ENCODE peak calls at places on chromosomes 6 and 20, in four cellular contexts. Z is CD4-positive, alpha-beta T cell; N is GM13977; W is AG10803. G is an unnamed sample.

GRCh38 chr6:47061631-47062300 is 19.6 kb upstream of the ADGRF1 start:
- DNase-seq in W (peak; percentile 27), Z (no peak), N (no peak), G (no peak)

GRCh38 chr20:51668515-51668914 is 99.7 kb downstream of the ATP9A start:
- DNase-seq in N (no peak), Z (no peak), W (no peak), G (no peak)

GRCh38 chr6:49030621-49031020 is 432.4 kb downstream of the MMUT start:
- DNase-seq in Z (no peak), N (no peak), W (no peak), G (no peak)

GRCh38 chr6:3568396-3569082 is 111.7 kb upstream of the SLC22A23 start:
- DNase-seq in N (no peak), W (no peak), Z (no peak), G (no peak)

GRCh38 chr6:137341721-137342195 is 122.6 kb upstream of the IFNGR1 start:
- DNase-seq in W (peak; percentile 95), N (peak; percentile 44), Z (peak; percentile 35), G (no peak)

GRCh38 chr20:49916146-49917002 is 1.0 kb upstream of the SPATA2 start:
- DNase-seq in N (peak; percentile 56), Z (no peak), W (peak; percentile 25), G (no peak)

GRCh38 chr6:54958446-54958845 is 111.9 kb downstream of the FAM83B start:
- DNase-seq in W (no peak), Z (no peak), N (no peak), G (no peak)

GRCh38 chr6:107931894-107932293 is 26.1 kb downstream of the SEC63 start:
- DNase-seq in Z (no peak), N (no peak), W (no peak), G (no peak)

GRCh38 chr6:115612216-115612615 is 448.5 kb downstream of the FRK start:
- DNase-seq in W (no peak), N (no peak), Z (no peak), G (no peak)

DNA sequence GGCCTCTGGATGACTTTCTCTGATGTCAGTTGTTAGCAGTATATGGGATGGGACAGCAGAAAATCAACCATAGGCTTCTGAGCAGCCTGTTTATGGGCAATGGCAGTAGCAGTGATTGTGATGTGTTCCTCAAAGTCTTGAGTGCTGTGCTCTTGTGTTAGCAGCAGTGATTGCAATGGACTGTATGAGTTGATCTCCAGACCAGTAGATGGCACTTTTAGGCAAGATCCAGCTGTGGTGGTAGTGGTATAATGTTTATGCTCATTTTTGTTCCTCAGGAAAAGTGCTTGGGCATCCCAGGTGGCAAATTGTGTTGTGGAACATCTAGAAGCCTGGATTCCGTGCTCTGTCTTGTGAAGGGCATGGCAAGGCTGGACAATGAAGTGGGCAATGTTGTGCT is 181.6 kb upstream of the SYNCRIP start:
- DNase-seq in Z (no peak), N (no peak), W (no peak), G (no peak)
- TF ChIP-seq CTCF in Z (no peak), N (no peak), W (no peak), G (no peak)

GRCh38 chr6:621916-622315 is 35.0 kb downstream of the HUS1B start:
- DNase-seq in Z (no peak), W (no peak), N (no peak), G (no peak)

GRCh38 chr6:622462-622861 is 34.4 kb downstream of the HUS1B start:
- DNase-seq in W (no peak), Z (no peak), N (no peak), G (no peak)

GRCh38 chr6:628772-629171 is 28.1 kb downstream of the HUS1B start:
- DNase-seq in W (no peak), N (peak; percentile 39), Z (no peak), G (no peak)

GRCh38 chr6:626236-626635 is 30.7 kb downstream of the HUS1B start:
- DNase-seq in Z (no peak), N (no peak), W (no peak), G (no peak)

DNA sequence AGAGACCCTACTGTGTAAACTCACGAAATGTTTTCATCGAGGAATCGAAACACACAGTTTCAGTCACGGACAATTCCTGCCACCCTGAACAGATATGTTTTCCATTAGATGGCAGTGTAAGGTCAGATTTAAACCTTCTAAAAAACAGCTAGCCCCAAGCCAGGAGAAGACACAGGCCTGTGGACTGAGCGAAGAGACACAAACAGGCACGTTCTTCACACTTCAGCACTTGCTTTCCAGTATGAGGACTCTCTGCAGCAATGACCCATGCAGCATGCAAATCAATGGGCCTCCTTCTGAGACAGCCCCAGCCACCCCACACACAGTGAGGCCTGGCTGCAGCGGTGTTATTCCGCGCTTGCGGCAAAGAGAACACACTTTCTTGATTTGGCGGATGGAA is 31.9 kb downstream of the HUS1B start:
- DNase-seq in W (peak; percentile 17), N (no peak), Z (no peak), G (no peak)
- TF ChIP-seq CTCF in W (peak; percentile 16), N (no peak), Z (no peak), G (no peak)

GRCh38 chr6:76861403-76861802 is 601.9 kb downstream of the HTR1B start:
- DNase-seq in Z (no peak), W (no peak), N (no peak), G (no peak)
- TF ChIP-seq CTCF in Z (no peak), W (peak; percentile 23), N (peak; percentile 50), G (no peak)

DNA sequence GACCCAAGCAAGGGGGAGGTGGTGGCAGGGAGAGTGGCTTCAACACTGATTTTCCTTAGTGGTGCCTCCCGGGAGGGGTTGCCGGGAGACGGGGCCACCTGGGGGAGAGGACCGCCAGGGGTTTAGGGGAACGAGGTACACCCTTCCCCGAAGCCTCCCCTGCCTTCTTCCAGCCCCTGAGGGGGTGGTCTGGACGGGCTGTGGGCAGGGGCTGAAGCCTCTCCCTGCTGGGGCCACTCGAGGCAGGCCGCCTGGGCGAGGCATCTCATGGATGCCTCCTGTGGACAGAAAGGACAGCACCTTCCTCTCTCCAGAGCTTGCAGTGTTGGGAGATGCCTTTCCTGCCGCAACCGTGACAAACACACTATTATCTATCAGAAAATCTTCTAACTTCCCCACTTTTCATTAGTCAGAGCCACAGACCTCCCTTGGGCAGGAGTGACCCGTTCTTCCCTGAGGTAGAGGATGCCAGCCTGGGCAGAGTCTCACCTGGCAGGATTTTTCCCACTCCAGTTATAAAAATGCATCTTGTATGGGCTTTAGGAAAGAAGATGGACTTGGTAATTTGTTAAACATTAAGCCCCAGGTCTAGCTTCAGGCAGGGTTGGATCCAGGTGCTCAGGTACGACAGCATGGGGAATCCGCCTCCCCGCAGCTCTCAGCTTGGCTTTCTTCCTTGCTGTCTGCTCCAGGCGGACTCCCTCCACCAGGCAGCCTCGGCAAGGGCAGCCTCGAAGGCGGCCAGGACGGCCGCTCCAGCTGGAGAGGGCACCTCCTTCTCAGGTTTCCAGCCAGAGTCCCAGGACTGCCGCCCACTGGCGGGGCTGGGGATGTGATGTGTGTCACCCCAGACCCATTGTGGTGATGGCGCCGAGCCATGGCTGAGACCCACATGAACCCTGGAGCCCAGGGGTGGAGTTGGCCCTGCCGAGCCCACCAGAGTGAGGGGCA is 11.0 kb downstream of the HRH3 start:
- DNase-seq in N (no peak), Z (no peak), W (no peak), G (no peak)
- TF ChIP-seq CTCF in N (no peak), Z (no peak), W (no peak), G (no peak)

GRCh38 chr6:73308712-73309533 is 45.2 kb downstream of the DPPA5 start:
- DNase-seq in W (peak; percentile 14), N (no peak), Z (no peak), G (no peak)
- TF ChIP-seq CTCF in W (peak; percentile 17), N (no peak), Z (no peak), G (no peak)

GRCh38 chr20:3408251-3408637 is 775 bp upstream of the DNAAF9 start:
- DNase-seq in W (no peak), N (no peak), Z (no peak), G (no peak)

GRCh38 chr20:3405696-3406358 is 1.6 kb downstream of the DNAAF9 start:
- DNase-seq in N (no peak), Z (no peak), W (no peak), G (no peak)

GRCh38 chr20:3406481-3407425 is 716 bp downstream of the DNAAF9 start:
- DNase-seq in N (peak; percentile 28), W (peak; percentile 73), Z (no peak), G (peak; percentile 50)

GRCh38 chr20:3409417-3409816 is 1.9 kb upstream of the DNAAF9 start:
- DNase-seq in N (no peak), Z (no peak), W (no peak), G (no peak)

DNA sequence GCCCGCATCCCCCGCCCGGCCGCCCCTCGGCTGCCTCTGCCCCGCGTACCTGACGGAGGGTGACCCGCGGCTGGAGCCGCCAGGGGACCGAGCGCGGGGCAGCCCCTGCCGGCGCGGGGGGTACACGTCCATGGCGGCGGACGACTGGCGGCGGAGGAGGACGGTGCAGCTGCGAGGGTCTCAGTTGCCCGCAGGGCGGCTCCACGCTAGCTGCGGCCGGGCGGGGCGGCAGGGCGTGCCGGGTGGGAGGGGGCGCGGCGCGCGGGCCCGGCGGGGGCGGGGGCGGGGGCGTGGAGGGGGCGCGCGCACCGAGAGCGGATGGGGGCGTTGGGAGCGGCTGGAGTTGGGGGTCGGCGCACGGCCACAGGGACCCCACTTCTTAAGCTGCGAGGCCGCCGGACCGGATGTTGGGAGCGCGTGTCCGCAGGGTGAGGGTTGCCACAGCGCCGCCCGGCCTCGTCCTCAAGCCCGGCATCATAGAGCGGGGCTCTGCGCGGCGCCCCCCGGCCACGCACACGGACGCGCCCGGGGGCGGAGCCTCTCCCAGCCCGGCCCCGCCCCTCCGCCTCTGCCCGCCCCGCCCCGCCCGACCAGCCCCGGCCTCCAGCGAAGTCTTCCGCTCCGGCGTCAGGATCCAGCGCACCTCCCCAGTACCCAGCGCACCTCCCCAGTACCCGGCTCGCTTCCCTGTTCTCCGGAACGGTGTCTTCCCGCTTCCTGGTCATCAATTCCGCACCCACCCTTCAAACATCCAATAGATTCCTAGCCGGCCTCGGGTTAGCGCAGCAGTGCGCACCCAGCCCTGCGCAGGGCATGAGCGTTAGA is at the start of gene DNAAF9:
- DNase-seq in N (peak; percentile 90), W (peak; percentile 69), Z (peak; percentile 67), G (peak; percentile 61)
- TF ChIP-seq CTCF in N (no peak), W (no peak), Z (peak; percentile 32), G (peak; percentile 47)

G was measured in CD14-positive monocyte.